ENCODE peak calls at places on chromosomes 12 and 14, in five cellular contexts. P is Calu3, C is cardiac fibroblast, S is MCF 10A, W is RWPE1. J is an unnamed sample.

GRCh38 chr12:52121848-52122838 is 42.6 kb downstream of the SMIM41 start:
- DNase-seq in P (peak), W (peak), S (peak), C (peak), J (peak)

GRCh38 chr14:64873506-64874220 is 6.0 kb downstream of the SPTB start:
- DNase-seq in S (no peak), C (no peak), P (no peak), W (no peak), J (no peak)

GRCh38 chr14:96265387-96265786 is 9.4 kb downstream of the BDKRB1 start:
- DNase-seq in C (no peak), S (no peak), W (no peak), P (no peak), J (no peak)

GRCh38 chr14:77660754-77661153 is 44.3 kb upstream of the SPTLC2 start:
- DNase-seq in P (no peak), C (no peak), W (no peak), S (no peak), J (no peak)

GRCh38 chr12:91361864-91362263 is 179.2 kb upstream of the DCN start:
- DNase-seq in W (peak), C (peak), S (peak), P (no peak), J (no peak)

GRCh38 chr12:66066071-66066928 is 64.2 kb downstream of the LLPH start:
- DNase-seq in S (peak), W (no peak), P (peak), C (peak), J (no peak)

GRCh38 chr12:89098390-89099102 is 253.8 kb downstream of the DUSP6 start:
- DNase-seq in C (peak), S (no peak), W (no peak), P (no peak), J (peak)

GRCh38 chr14:60250318-60251035 is 1.5 kb downstream of the PPM1A start:
- DNase-seq in S (peak), C (peak), W (peak), P (peak), J (peak)

GRCh38 chr12:124523071-124523470 is 44.3 kb downstream of the NCOR2 start:
- DNase-seq in S (peak), C (no peak), W (no peak), P (no peak), J (no peak)

GRCh38 chr12:4899361-4899760 is 10.3 kb upstream of the KCNA1 start:
- DNase-seq in W (no peak), P (no peak), C (no peak), S (peak), J (no peak)

GRCh38 chr12:12079291-12079690 is 8.6 kb downstream of the BCL2L14 start:
- DNase-seq in P (no peak), W (no peak), S (no peak), C (peak), J (no peak)

GRCh38 chr12:90017316-90017715 is 308.7 kb upstream of the ATP2B1 start:
- DNase-seq in C (no peak), W (no peak), P (no peak), S (peak), J (no peak)

GRCh38 chr14:63956326-63956725 is 103.5 kb downstream of the SYNE2 start:
- DNase-seq in S (no peak), C (no peak), P (no peak), W (no peak), J (no peak)

GRCh38 chr12:125549836-125550235 is 484.6 kb downstream of the AACS start:
- DNase-seq in P (no peak), C (no peak), S (peak), W (no peak), J (peak)
- TF ChIP-seq CTCF in P (peak), C (peak), S (peak), W (peak), J (peak)

GRCh38 chr14:54642950-54643695 is 76.2 kb downstream of the SAMD4A start:
- DNase-seq in W (no peak), S (peak), C (peak), P (no peak), J (no peak)
- TF ChIP-seq CTCF in W (no peak), S (no peak), C (peak), P (no peak), J (no peak)

GRCh38 chr12:69254046-69254445 is 14.7 kb downstream of the CPSF6 start:
- DNase-seq in W (no peak), C (peak), P (no peak), S (peak), J (no peak)
- TF ChIP-seq CTCF in W (peak), C (peak), P (peak), S (peak), J (peak)

DNA sequence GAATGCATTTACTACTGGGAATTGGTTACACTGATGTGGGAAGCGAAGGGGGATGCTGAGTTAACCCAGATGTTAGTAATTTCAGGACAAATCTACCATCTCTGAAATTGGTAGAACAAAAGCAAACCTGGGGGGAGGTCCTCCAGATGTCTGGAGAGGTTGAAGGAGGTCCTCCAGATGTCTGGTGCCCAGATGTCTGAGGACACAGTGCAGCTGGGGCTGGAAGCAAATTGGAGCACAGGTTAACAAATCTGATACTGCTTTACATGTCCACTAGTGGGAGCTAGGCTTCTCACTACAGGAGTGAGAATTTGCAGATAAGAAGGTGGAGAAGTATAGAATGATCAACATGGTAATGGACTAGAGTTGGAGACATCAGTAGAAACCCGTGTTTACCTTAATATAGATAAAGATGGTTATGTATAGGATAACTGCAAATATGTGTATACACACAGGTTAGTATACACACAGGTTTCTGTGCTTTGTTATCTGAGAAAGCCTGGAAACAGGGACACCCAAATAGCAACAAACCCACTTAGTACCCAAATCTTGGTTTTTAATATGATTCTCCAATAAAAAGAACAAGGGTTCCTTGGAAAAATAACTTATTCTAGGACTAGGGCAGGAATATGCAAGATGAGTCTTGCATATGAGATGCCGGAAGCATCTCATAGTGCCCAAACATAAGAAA is 162.5 kb downstream of the C12orf50 start:
- DNase-seq in C (peak), W (peak), S (peak), P (peak), J (peak)
- TF ChIP-seq CTCF in C (peak), W (no peak), S (peak), P (peak), J (no peak)

GRCh38 chr14:89131004-89131750 is 285.9 kb downstream of the FOXN3 start:
- DNase-seq in C (no peak), P (no peak), S (no peak), W (no peak), J (no peak)
- TF ChIP-seq CTCF in C (no peak), P (no peak), S (no peak), W (no peak), J (no peak)